ENCODE peak calls at places on chromosomes 13 and 19, in nine cellular contexts. T is astrocyte, V is WTC11, N is astrocyte of the cerebellum, Q is Calu3, K is Peyer's patch, O is AG10803, L is bronchial epithelial cell, Y is neural crest cell. D is an unnamed sample.

GRCh38 chr13:35771898-35772297 is 295.4 kb upstream of the MAB21L1 start:
- DNase-seq in Y (no peak), O (peak), Q (no peak), N (peak), V (no peak), L (peak), T (peak), K (no peak), D (peak)

GRCh38 chr13:99884913-99885312 is 86.7 kb downstream of the ZIC5 start:
- DNase-seq in N (no peak), Q (no peak), L (no peak), O (no peak), T (no peak), Y (no peak), V (no peak), K (no peak), D (no peak)

GRCh38 chr13:46179576-46180368 is 2.2 kb downstream of the LCP1 start:
- DNase-seq in L (no peak), K (peak), N (no peak), T (no peak), Q (no peak), Y (no peak), V (no peak), O (no peak), D (no peak)

GRCh38 chr19:44776402-44777096 is 1.1 kb upstream of the CBLC start:
- DNase-seq in L (peak), Y (no peak), O (no peak), K (peak), T (no peak), Q (peak), N (no peak), V (peak), D (no peak)

GRCh38 chr19:19615086-19615485 is 3.4 kb downstream of the PBX4 start:
- DNase-seq in L (peak), N (no peak), V (no peak), Q (no peak), K (no peak), O (peak), T (peak), Y (no peak), D (no peak)

GRCh38 chr13:86714495-86714894 is 915.3 kb upstream of the SLITRK6 start:
- DNase-seq in Y (no peak), O (no peak), T (no peak), L (no peak), N (no peak), K (no peak), Q (no peak), V (no peak), D (no peak)

GRCh38 chr19:55101261-55101660 is 16.2 kb downstream of the PPP1R12C start:
- DNase-seq in V (no peak), T (no peak), N (no peak), K (no peak), L (no peak), O (no peak), Q (no peak), Y (no peak), D (no peak)

GRCh38 chr13:113855931-113856715 is 7.8 kb downstream of the GAS6 start:
- DNase-seq in N (no peak), T (no peak), Y (no peak), L (no peak), Q (no peak), K (no peak), V (no peak), O (no peak), D (no peak)

GRCh38 chr13:46963874-46964273 is 67.0 kb upstream of the HTR2A start:
- DNase-seq in T (no peak), O (no peak), N (no peak), V (no peak), Q (no peak), K (no peak), Y (no peak), L (no peak), D (no peak)

GRCh38 chr13:45817833-45818232 is 33.7 kb downstream of the SIAH3 start:
- DNase-seq in O (no peak), L (peak), Q (no peak), Y (no peak), V (no peak), K (no peak), T (no peak), N (no peak), D (no peak)

GRCh38 chr13:28181413-28181812 is 43.1 kb downstream of the PAN3 start:
- DNase-seq in O (peak), K (no peak), N (no peak), T (peak), V (no peak), Y (no peak), L (peak), Q (no peak), D (peak)

GRCh38 chr13:77390391-77390790 is 63.5 kb upstream of the MYCBP2 start:
- DNase-seq in Y (no peak), L (no peak), T (no peak), Q (no peak), N (no peak), V (no peak), O (peak), K (no peak), D (peak)

GRCh38 chr13:106685142-106685541 is 117.2 kb upstream of the ARGLU1 start:
- DNase-seq in K (no peak), N (no peak), L (no peak), Q (no peak), T (no peak), V (no peak), O (no peak), Y (no peak), D (no peak)

GRCh38 chr13:43200736-43201135 is 177.3 kb downstream of the DNAJC15 start:
- DNase-seq in K (no peak), N (no peak), T (no peak), O (no peak), Q (no peak), L (no peak), Y (no peak), V (no peak), D (no peak)

GRCh38 chr19:47231215-47232054 is 436 bp upstream of the BBC3 start:
- DNase-seq in T (peak), V (peak), Q (peak), O (peak), N (no peak), K (peak), Y (peak), L (peak), D (peak)

GRCh38 chr13:86870388-86870966 is 800.7 kb upstream of the SLITRK5 start:
- DNase-seq in Q (peak), Y (no peak), L (peak), N (no peak), V (no peak), K (no peak), O (peak), T (no peak), D (peak)

GRCh38 chr13:88919970-88920628 is 1248.9 kb downstream of the SLITRK5 start:
- DNase-seq in K (no peak), Q (no peak), O (no peak), L (no peak), Y (no peak), N (no peak), T (no peak), V (no peak), D (no peak)

GRCh38 chr13:108777421-108778420 is 148.3 kb downstream of the MYO16 start:
- DNase-seq in Q (no peak), Y (no peak), N (peak), V (no peak), T (no peak), O (no peak), K (no peak), L (no peak), D (peak)

GRCh38 chr13:113231306-113232207 is 22.1 kb downstream of the CUL4A start:
- DNase-seq in T (no peak), L (no peak), Q (no peak), K (no peak), Y (no peak), N (no peak), V (no peak), O (no peak), D (no peak)

GRCh38 chr13:101523732-101524131 is 71.3 kb downstream of the ITGBL1 start:
- DNase-seq in Y (no peak), L (peak), O (peak), T (peak), K (no peak), V (no peak), N (peak), Q (no peak), D (peak)

GRCh38 chr13:71860547-71861131 is 6.4 kb downstream of the DACH1 start:
- DNase-seq in T (no peak), N (no peak), L (no peak), O (no peak), V (no peak), Q (no peak), Y (no peak), K (no peak), D (no peak)

GRCh38 chr19:35000647-35001501 is 751 bp downstream of the GRAMD1A start:
- DNase-seq in T (peak), Q (peak), O (peak), N (no peak), V (peak), Y (no peak), K (peak), L (peak), D (peak)

GRCh38 chr19:43525836-43526771 is 897 bp downstream of the ETHE1 start:
- DNase-seq in L (no peak), K (peak), T (no peak), Y (no peak), N (no peak), V (peak), Q (peak), O (no peak), D (peak)

GRCh38 chr19:6218497-6219146 is 61.2 kb downstream of the MLLT1 start:
- DNase-seq in Q (peak), V (peak), N (peak), K (peak), T (peak), O (peak), Y (peak), L (peak), D (peak)
- TF ChIP-seq CTCF in Q (peak), V (peak), N (peak), K (peak), T (peak), O (peak), Y (peak), L (peak), D (peak)

GRCh38 chr19:7596191-7596937 is 701 bp downstream of the CAMSAP3 start:
- DNase-seq in O (no peak), T (no peak), K (no peak), N (no peak), Q (peak), V (no peak), Y (no peak), L (no peak), D (no peak)
- TF ChIP-seq CTCF in O (no peak), T (no peak), K (no peak), N (no peak), Q (no peak), V (no peak), Y (no peak), L (no peak), D (no peak)

GRCh38 chr13:23086951-23087350 is 93.8 kb upstream of the SGCG start:
- DNase-seq in V (no peak), Y (no peak), O (no peak), K (no peak), N (no peak), Q (no peak), L (no peak), T (no peak), D (no peak)

GRCh38 chr13:23081901-23082300 is 98.9 kb upstream of the SGCG start:
- DNase-seq in O (no peak), Q (no peak), K (no peak), Y (no peak), N (no peak), L (no peak), T (no peak), V (no peak), D (no peak)

DNA sequence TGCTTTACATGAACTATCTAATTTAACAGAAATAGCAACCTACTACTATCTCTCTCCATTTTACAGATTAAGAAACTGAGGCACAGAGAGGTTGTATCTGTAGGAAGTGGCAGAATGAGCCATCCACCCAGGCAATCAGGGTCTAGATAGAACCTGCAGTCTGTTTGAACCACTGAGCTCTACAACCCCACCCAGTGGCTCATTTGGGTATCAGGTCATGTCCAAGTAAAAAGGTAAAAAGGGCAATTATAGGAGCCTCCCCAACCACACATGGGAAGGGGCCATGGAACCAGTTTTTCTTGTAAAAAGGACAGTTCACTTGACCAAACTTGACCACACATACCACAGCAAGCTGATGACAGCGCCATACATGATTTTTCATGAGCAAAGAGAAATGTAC is 92.9 kb upstream of the SGCG start:
- DNase-seq in K (no peak), L (peak), O (peak), Q (peak), N (no peak), V (peak), Y (peak), T (no peak), D (peak)
- TF ChIP-seq CTCF in K (no peak), L (peak), O (peak), Q (no peak), N (peak), V (no peak), Y (peak), T (peak), D (peak)

DNA sequence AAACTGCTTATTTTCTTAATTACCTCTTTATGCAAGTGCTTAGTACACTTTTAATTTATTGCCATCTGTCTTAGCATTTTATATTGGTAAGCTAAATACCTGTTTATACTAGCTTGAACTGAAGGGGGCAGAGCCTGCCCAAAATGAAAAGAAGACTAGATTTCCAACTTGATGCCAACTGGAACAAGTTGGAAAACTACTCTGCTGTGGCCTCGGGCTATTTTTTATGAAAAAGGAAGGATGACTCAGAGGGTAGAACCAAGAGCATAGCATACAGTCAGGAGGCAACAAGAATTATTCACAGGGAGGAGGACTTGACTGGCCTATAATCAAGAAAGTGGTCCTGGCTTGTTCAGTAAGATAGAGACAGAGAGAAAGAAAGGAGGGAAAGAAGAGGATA is 150.3 kb downstream of the NDFIP2 start:
- DNase-seq in O (peak), V (no peak), Q (peak), T (peak), Y (no peak), K (no peak), L (peak), N (peak), D (peak)
- TF ChIP-seq CTCF in O (peak), V (no peak), Q (no peak), T (peak), Y (peak), K (no peak), L (peak), N (peak), D (peak)

GRCh38 chr19:36182612-36183454 is 30.6 kb upstream of the COX7A1 start:
- DNase-seq in V (no peak), N (peak), Y (no peak), Q (no peak), K (no peak), T (peak), O (peak), L (peak), D (no peak)

GRCh38 chr19:36183455-36183741 is 31.1 kb downstream of the ZNF565 start:
- DNase-seq in K (no peak), V (no peak), Q (no peak), L (no peak), T (no peak), N (no peak), Y (no peak), O (no peak), D (no peak)
- TF ChIP-seq CTCF in K (no peak), V (no peak), Q (no peak), L (no peak), T (no peak), N (no peak), Y (no peak), O (no peak), D (no peak)

GRCh38 chr19:33749016-33749415 is 47.7 kb upstream of the KCTD15 start:
- DNase-seq in V (no peak), N (no peak), Y (no peak), L (no peak), Q (no peak), T (no peak), K (no peak), O (no peak), D (no peak)
- TF ChIP-seq CTCF in V (no peak), N (no peak), Y (no peak), L (no peak), Q (no peak), T (no peak), K (no peak), O (no peak), D (no peak)

DNA sequence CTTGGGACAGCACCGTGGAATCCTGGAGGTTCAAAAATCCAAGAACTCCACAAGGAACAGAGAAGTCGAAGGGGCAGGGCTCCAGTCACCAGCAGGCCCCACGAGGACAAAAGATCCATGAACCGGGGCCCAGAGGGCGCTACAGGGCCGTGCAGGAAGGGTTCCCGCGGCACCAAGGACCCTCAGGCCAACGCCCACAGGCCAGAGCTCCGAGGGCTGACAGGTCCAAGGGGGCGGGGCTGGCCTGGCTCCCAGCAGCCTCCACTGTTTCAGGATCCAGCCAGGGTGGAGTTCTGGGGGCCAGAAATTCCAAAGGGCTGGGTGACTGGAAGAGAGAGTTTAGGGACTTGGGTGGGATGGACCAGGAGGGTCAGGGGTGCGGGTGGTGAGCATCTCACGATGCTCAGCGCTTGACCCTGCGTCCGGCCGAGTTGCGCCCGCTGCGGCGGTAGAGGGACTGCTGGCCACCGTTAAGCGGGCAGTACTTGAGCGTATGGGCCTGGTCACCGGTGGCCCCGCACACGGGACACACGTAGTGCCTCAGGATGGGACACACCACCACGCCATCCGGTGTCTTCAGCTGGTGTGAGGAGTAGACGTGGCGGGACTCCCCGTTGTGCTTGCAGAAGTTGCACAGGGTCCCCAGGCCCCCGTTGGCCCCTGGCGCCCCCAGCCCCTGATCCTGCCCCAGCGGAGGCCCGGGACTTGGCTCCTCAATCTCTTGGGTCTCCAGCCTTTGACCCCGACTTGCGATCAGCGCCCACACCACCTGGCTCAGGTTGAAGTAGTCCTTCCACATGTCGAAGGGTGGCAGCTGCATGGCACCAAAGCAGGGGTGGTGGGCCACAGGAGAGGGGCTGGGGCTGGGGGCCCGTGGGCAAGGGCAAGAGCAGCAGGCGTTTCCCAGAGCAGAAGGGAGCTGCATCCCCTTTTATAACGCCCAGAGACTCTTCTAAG is at the start of gene NANOS2:
- DNase-seq in N (no peak), Y (peak), T (no peak), O (no peak), V (peak), K (no peak), L (no peak), Q (no peak), D (peak)
- TF ChIP-seq CTCF in N (no peak), Y (no peak), T (no peak), O (no peak), V (no peak), K (no peak), L (no peak), Q (no peak), D (peak)

GRCh38 chr13:20911037-20911436 is 8.5 kb upstream of the XPO4 start:
- DNase-seq in L (no peak), T (no peak), N (no peak), K (no peak), Y (no peak), Q (no peak), V (no peak), O (no peak), D (no peak)
- TF ChIP-seq CTCF in L (no peak), T (no peak), N (no peak), K (no peak), Y (no peak), Q (no peak), V (no peak), O (no peak), D (no peak)

GRCh38 chr13:31012285-31013024 is 80.0 kb downstream of the TEX26 start:
- DNase-seq in N (no peak), Y (no peak), O (peak), Q (peak), T (no peak), L (peak), K (no peak), V (no peak), D (peak)
- TF ChIP-seq CTCF in N (peak), Y (peak), O (peak), Q (no peak), T (peak), L (no peak), K (no peak), V (no peak), D (peak)

D was measured in fibroblast of the aortic adventitia.